ENCODE peak calls at places on chromosome 10, in ten cellular contexts. One of them, this sample, is unnamed.

GRCh38 chr10:89309646-89310045 is 7.8 kb downstream of the IFIT2 start:
- DNase-seq in OCI-LY7: no peak
- DNase-seq in aorta: no peak
- DNase-seq in spleen: no peak
- DNase-seq in heart left ventricle: no peak
- DNase-seq in right lobe of liver: no peak
- DNase-seq in CD4-positive, alpha-beta T cell: no peak
- DNase-seq in astrocyte: no peak
- DNase-seq in CD8-positive, alpha-beta T cell: no peak
- DNase-seq in endodermal cell: no peak
- DNase-seq in this sample: no peak

GRCh38 chr10:35470535-35470934 is 134.2 kb downstream of the CCNY start:
- DNase-seq in CD4-positive, alpha-beta T cell: no peak
- DNase-seq in endodermal cell: peak; percentile 86
- DNase-seq in CD8-positive, alpha-beta T cell: no peak
- DNase-seq in aorta: no peak
- DNase-seq in OCI-LY7: no peak
- DNase-seq in spleen: no peak
- DNase-seq in astrocyte: no peak
- DNase-seq in heart left ventricle: peak; percentile 52
- DNase-seq in right lobe of liver: no peak
- DNase-seq in this sample: no peak

GRCh38 chr10:126092806-126093205 is 196.4 kb downstream of the FANK1 start:
- DNase-seq in heart left ventricle: no peak
- DNase-seq in endodermal cell: no peak
- DNase-seq in CD8-positive, alpha-beta T cell: no peak
- DNase-seq in astrocyte: peak; percentile 90
- DNase-seq in aorta: no peak
- DNase-seq in CD4-positive, alpha-beta T cell: no peak
- DNase-seq in right lobe of liver: no peak
- DNase-seq in OCI-LY7: no peak
- DNase-seq in spleen: no peak
- DNase-seq in this sample: no peak

GRCh38 chr10:85790155-85790789 is 576.3 kb downstream of the GRID1 start:
- DNase-seq in endodermal cell: no peak
- DNase-seq in right lobe of liver: no peak
- DNase-seq in CD4-positive, alpha-beta T cell: no peak
- DNase-seq in spleen: no peak
- DNase-seq in aorta: no peak
- DNase-seq in heart left ventricle: no peak
- DNase-seq in OCI-LY7: no peak
- DNase-seq in astrocyte: no peak
- DNase-seq in CD8-positive, alpha-beta T cell: no peak
- DNase-seq in this sample: no peak

GRCh38 chr10:60572511-60573194 is 183.0 kb upstream of the ANK3 start:
- DNase-seq in endodermal cell: peak; percentile 81
- DNase-seq in aorta: no peak
- DNase-seq in CD4-positive, alpha-beta T cell: no peak
- DNase-seq in OCI-LY7: no peak
- DNase-seq in right lobe of liver: peak; percentile 56
- DNase-seq in astrocyte: peak; percentile 83
- DNase-seq in spleen: no peak
- DNase-seq in heart left ventricle: peak; percentile 47
- DNase-seq in CD8-positive, alpha-beta T cell: no peak
- DNase-seq in this sample: no peak

GRCh38 chr10:66827353-66827752 is 98.5 kb upstream of the LRRTM3 start:
- DNase-seq in CD4-positive, alpha-beta T cell: no peak
- DNase-seq in spleen: no peak
- DNase-seq in right lobe of liver: no peak
- DNase-seq in aorta: no peak
- DNase-seq in heart left ventricle: no peak
- DNase-seq in OCI-LY7: no peak
- DNase-seq in CD8-positive, alpha-beta T cell: no peak
- DNase-seq in astrocyte: peak; percentile 79
- DNase-seq in endodermal cell: no peak
- DNase-seq in this sample: no peak

GRCh38 chr10:44647877-44648542 is 263.1 kb upstream of the CXCL12 start:
- DNase-seq in CD8-positive, alpha-beta T cell: no peak
- DNase-seq in CD4-positive, alpha-beta T cell: no peak
- DNase-seq in astrocyte: peak; percentile 71
- DNase-seq in spleen: no peak
- DNase-seq in aorta: no peak
- DNase-seq in endodermal cell: no peak
- DNase-seq in right lobe of liver: no peak
- DNase-seq in heart left ventricle: peak; percentile 55
- DNase-seq in OCI-LY7: no peak
- DNase-seq in this sample: no peak

GRCh38 chr10:27383595-27384542 is 120.2 kb upstream of the RAB18 start:
- DNase-seq in astrocyte: peak; percentile 8
- DNase-seq in heart left ventricle: no peak
- DNase-seq in spleen: no peak
- DNase-seq in OCI-LY7: no peak
- DNase-seq in CD4-positive, alpha-beta T cell: no peak
- DNase-seq in CD8-positive, alpha-beta T cell: no peak
- DNase-seq in endodermal cell: no peak
- DNase-seq in right lobe of liver: no peak
- DNase-seq in aorta: no peak
- DNase-seq in this sample: no peak

GRCh38 chr10:60646966-60647796 is 131.1 kb upstream of the CDK1 start:
- DNase-seq in astrocyte: peak; percentile 33
- DNase-seq in endodermal cell: no peak
- DNase-seq in right lobe of liver: no peak
- DNase-seq in spleen: no peak
- DNase-seq in heart left ventricle: no peak
- DNase-seq in CD8-positive, alpha-beta T cell: peak; percentile 37
- DNase-seq in OCI-LY7: peak; percentile 63
- DNase-seq in CD4-positive, alpha-beta T cell: no peak
- DNase-seq in aorta: no peak
- DNase-seq in this sample: peak; percentile 54

DNA sequence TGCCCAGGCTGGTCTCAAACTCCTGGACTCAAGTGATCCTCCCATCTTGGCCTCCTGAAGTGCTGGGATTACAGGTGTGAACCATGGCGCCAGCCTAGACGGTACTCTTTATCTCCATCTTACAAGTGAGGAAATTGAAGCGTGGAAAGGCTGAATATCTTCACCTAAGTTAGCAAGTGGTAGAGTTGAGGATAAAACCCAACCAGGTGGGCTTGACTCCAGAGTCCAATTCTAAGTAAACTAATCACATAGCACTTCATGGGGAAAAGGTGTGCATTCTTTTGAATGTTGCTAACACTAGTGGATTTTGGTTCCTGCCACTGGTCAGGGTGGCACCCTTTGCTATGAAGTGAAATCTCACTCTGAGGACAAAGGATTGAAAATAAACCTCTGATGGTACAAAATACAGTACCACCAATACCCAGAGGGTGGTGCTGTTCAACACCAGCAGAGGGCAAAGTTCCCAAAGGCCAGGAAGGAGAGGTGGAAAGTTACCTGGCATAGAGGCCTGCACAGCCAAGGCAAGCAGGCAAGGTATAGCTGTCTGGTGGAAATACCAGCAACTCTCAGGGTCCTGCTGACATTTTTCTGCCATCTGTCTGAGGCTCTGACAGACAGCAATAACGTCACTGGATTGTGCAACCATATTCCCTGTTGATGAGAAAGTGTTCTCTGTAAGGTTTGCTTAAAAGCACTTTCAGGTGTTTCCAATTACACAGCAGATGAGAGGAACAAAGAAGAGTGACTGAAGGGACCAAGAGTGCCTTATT is 17.6 kb downstream of the ZDHHC16 start:
- DNase-seq in right lobe of liver: no peak
- DNase-seq in OCI-LY7: peak; percentile 56
- DNase-seq in heart left ventricle: no peak
- DNase-seq in spleen: no peak
- DNase-seq in aorta: no peak
- DNase-seq in CD4-positive, alpha-beta T cell: peak; percentile 24
- DNase-seq in astrocyte: peak; percentile 30
- DNase-seq in endodermal cell: peak; percentile 87
- DNase-seq in CD8-positive, alpha-beta T cell: peak; percentile 40
- DNase-seq in this sample: peak; percentile 50
- H3K27ac ChIP-seq in right lobe of liver: no peak overlapping the region
- H3K27ac ChIP-seq in OCI-LY7: no peak overlapping the region
- H3K27ac ChIP-seq in heart left ventricle: peak overlapping the region; percentile 25
- H3K27ac ChIP-seq in spleen: peak overlapping the region; percentile 50
- H3K27ac ChIP-seq in aorta: peak overlapping the region; percentile 6
- H3K27ac ChIP-seq in CD4-positive, alpha-beta T cell: no peak overlapping the region
- H3K27ac ChIP-seq in astrocyte: no peak overlapping the region
- H3K27ac ChIP-seq in endodermal cell: no peak overlapping the region
- H3K27ac ChIP-seq in CD8-positive, alpha-beta T cell: no peak overlapping the region
- H3K27ac ChIP-seq in this sample: no peak overlapping the region

GRCh38 chr10:2909921-2910320 is 157.4 kb upstream of the PFKP start:
- DNase-seq in right lobe of liver: no peak
- DNase-seq in aorta: no peak
- DNase-seq in endodermal cell: no peak
- DNase-seq in spleen: no peak
- DNase-seq in astrocyte: no peak
- DNase-seq in OCI-LY7: no peak
- DNase-seq in CD8-positive, alpha-beta T cell: no peak
- DNase-seq in CD4-positive, alpha-beta T cell: no peak
- DNase-seq in heart left ventricle: no peak
- DNase-seq in this sample: no peak

GRCh38 chr10:2913531-2913930 is 153.8 kb upstream of the PFKP start:
- DNase-seq in CD4-positive, alpha-beta T cell: no peak
- DNase-seq in CD8-positive, alpha-beta T cell: no peak
- DNase-seq in right lobe of liver: no peak
- DNase-seq in endodermal cell: no peak
- DNase-seq in heart left ventricle: no peak
- DNase-seq in astrocyte: no peak
- DNase-seq in OCI-LY7: no peak
- DNase-seq in aorta: no peak
- DNase-seq in spleen: no peak
- DNase-seq in this sample: no peak

GRCh38 chr10:2914741-2915140 is 152.6 kb upstream of the PFKP start:
- DNase-seq in astrocyte: no peak
- DNase-seq in CD4-positive, alpha-beta T cell: no peak
- DNase-seq in right lobe of liver: no peak
- DNase-seq in aorta: no peak
- DNase-seq in spleen: no peak
- DNase-seq in endodermal cell: no peak
- DNase-seq in OCI-LY7: no peak
- DNase-seq in CD8-positive, alpha-beta T cell: no peak
- DNase-seq in heart left ventricle: no peak
- DNase-seq in this sample: no peak

DNA sequence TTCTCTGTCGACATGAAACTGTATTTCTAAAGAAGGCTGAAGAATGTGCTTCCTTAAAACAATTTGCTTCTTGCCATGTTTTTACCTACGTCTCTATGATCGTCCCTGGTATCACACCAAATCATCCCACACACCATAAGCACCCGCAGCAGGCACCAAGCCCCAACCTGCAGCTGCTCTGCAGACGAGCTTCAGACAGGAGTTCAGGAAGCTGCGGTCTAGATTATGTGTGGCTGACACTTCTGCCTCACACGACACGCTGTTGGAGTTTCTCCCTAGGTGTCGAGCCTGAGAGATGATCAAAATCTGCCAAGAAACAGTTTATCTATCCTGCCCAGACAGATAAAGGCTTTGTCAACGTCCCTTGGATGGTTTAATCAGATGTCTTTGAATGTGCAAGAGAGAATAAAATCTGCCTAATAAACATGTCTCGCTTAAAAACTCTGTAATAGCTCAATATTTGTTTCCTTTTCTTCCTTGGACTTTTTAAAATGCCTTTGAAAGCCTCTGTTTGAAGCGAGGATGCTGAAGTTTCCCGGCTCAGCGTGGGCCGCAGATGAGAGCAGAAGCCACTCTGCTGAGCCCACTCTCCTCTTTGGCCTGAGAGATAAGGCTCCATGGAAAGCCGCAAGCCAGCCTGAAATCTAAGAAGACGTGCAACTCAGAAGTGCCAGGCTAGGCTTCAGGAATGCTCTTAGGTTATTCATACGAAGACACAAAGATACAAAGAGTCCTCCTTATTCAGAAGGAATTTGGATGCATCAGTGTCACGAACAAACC is 158.3 kb upstream of the PFKP start:
- DNase-seq in endodermal cell: no peak
- DNase-seq in OCI-LY7: no peak
- DNase-seq in CD8-positive, alpha-beta T cell: no peak
- DNase-seq in heart left ventricle: no peak
- DNase-seq in spleen: no peak
- DNase-seq in astrocyte: no peak
- DNase-seq in CD4-positive, alpha-beta T cell: no peak
- DNase-seq in right lobe of liver: no peak
- DNase-seq in aorta: no peak
- DNase-seq in this sample: no peak
- H3K27ac ChIP-seq in endodermal cell: no peak overlapping the region
- H3K27ac ChIP-seq in OCI-LY7: no peak overlapping the region
- H3K27ac ChIP-seq in CD8-positive, alpha-beta T cell: no peak overlapping the region
- H3K27ac ChIP-seq in heart left ventricle: no peak overlapping the region
- H3K27ac ChIP-seq in spleen: no peak overlapping the region
- H3K27ac ChIP-seq in astrocyte: no peak overlapping the region
- H3K27ac ChIP-seq in CD4-positive, alpha-beta T cell: no peak overlapping the region
- H3K27ac ChIP-seq in right lobe of liver: no peak overlapping the region
- H3K27ac ChIP-seq in aorta: no peak overlapping the region
- H3K27ac ChIP-seq in this sample: no peak overlapping the region

DNA sequence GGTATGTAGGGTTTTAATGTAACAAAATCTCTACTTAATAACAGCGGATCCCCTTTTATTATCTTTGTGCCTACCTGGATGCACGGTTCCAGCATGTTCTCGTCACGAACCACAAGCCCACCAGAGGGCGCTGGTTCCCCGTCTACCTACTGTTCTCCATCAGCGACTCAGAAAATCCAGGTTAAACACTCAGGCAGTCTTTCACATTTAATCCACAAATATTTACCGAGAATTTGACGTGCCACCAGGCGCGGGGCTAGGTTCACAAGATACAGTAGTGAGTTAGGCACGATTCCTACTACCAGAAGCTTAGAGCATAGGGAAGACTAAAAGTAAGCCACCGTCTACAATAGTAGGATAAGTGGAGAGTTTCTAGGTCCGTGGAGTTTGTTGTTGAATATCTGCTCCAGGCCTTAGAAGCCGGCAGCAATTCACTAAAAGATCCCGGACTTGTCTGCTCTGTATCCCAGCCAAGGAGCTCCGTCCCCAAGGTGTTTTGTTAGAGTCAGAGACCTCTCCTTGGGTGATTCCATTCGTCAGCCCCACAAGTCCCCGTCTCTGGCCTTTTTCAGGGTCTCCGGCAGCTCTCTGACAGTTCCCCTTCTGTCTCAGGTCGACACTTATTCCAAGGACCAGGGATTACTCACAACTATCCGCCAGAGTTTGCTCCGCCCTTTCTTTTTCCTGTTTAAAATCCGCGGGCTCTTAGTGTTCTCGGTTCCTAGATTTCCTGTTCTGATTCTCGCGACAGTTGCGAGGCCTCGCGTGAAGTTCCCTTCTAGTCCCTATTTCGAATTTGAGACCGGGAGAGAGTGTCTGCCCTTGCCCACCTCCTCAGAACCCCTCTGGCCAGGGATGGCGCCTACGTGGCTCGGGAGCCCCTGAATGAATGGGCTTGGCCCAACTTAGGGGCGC is 1.5 kb upstream of the KAZALD1 start:
- DNase-seq in OCI-LY7: peak; percentile 93
- DNase-seq in aorta: peak; percentile 97
- DNase-seq in heart left ventricle: peak; percentile 96
- DNase-seq in spleen: peak; percentile 94
- DNase-seq in right lobe of liver: peak; percentile 94
- DNase-seq in CD4-positive, alpha-beta T cell: peak; percentile 90
- DNase-seq in astrocyte: peak; percentile 77
- DNase-seq in endodermal cell: peak; percentile 94
- DNase-seq in CD8-positive, alpha-beta T cell: peak; percentile 94
- DNase-seq in this sample: peak; percentile 80
- H3K27ac ChIP-seq in OCI-LY7: peak overlapping the region; percentile 94
- H3K27ac ChIP-seq in aorta: peak overlapping the region; percentile 100
- H3K27ac ChIP-seq in heart left ventricle: peak overlapping the region; percentile 99
- H3K27ac ChIP-seq in spleen: peak overlapping the region; percentile 98
- H3K27ac ChIP-seq in right lobe of liver: peak overlapping the region; percentile 98
- H3K27ac ChIP-seq in CD4-positive, alpha-beta T cell: peak overlapping the region; percentile 88
- H3K27ac ChIP-seq in astrocyte: peak overlapping the region; percentile 99
- H3K27ac ChIP-seq in endodermal cell: peak overlapping the region; percentile 78
- H3K27ac ChIP-seq in CD8-positive, alpha-beta T cell: peak overlapping the region; percentile 55
- H3K27ac ChIP-seq in this sample: peak overlapping the region; percentile 92

GRCh38 chr10:63434866-63435854 is 30.6 kb downstream of the JMJD1C start:
- DNase-seq in endodermal cell: no peak
- DNase-seq in heart left ventricle: no peak
- DNase-seq in CD8-positive, alpha-beta T cell: no peak
- DNase-seq in OCI-LY7: no peak
- DNase-seq in astrocyte: peak; percentile 10
- DNase-seq in aorta: no peak
- DNase-seq in spleen: no peak
- DNase-seq in right lobe of liver: no peak
- DNase-seq in CD4-positive, alpha-beta T cell: no peak
- DNase-seq in this sample: no peak
- H3K27ac ChIP-seq in endodermal cell: no peak overlapping the region
- H3K27ac ChIP-seq in heart left ventricle: no peak overlapping the region
- H3K27ac ChIP-seq in CD8-positive, alpha-beta T cell: no peak overlapping the region
- H3K27ac ChIP-seq in OCI-LY7: no peak overlapping the region
- H3K27ac ChIP-seq in astrocyte: no peak overlapping the region
- H3K27ac ChIP-seq in aorta: no peak overlapping the region
- H3K27ac ChIP-seq in spleen: no peak overlapping the region
- H3K27ac ChIP-seq in right lobe of liver: peak overlapping the region; percentile 19
- H3K27ac ChIP-seq in CD4-positive, alpha-beta T cell: no peak overlapping the region
- H3K27ac ChIP-seq in this sample: no peak overlapping the region